ENCODE peak calls at places on chromosome 14, in ten cellular contexts. One of them, this sample, is unnamed.

GRCh38 chr14:93007225-93007997 is 84.5 kb downstream of the CHGA start:
- DNase-seq in transverse colon: peak; percentile 62
- DNase-seq in mucosa of descending colon: peak; percentile 58
- DNase-seq in lower lobe of right lung: peak; percentile 69
- DNase-seq in lung: peak; percentile 45
- DNase-seq in left ventricle myocardium inferior: no peak
- DNase-seq in thoracic aorta: peak; percentile 59
- DNase-seq in CD8-positive, alpha-beta memory T cell: no peak
- DNase-seq in IMR-90: peak; percentile 76
- DNase-seq in thyroid gland: no peak
- DNase-seq in this sample: peak; percentile 62

GRCh38 chr14:76133103-76133502 is 18.6 kb upstream of the GPATCH2L start:
- DNase-seq in left ventricle myocardium inferior: no peak
- DNase-seq in transverse colon: no peak
- DNase-seq in CD8-positive, alpha-beta memory T cell: no peak
- DNase-seq in lower lobe of right lung: no peak
- DNase-seq in IMR-90: peak; percentile 24
- DNase-seq in thyroid gland: no peak
- DNase-seq in mucosa of descending colon: no peak
- DNase-seq in lung: no peak
- DNase-seq in thoracic aorta: no peak
- DNase-seq in this sample: no peak

GRCh38 chr14:77046706-77047105 is 18.2 kb upstream of the IRF2BPL start:
- DNase-seq in IMR-90: no peak
- DNase-seq in thoracic aorta: no peak
- DNase-seq in lower lobe of right lung: no peak
- DNase-seq in lung: no peak
- DNase-seq in left ventricle myocardium inferior: no peak
- DNase-seq in thyroid gland: no peak
- DNase-seq in CD8-positive, alpha-beta memory T cell: no peak
- DNase-seq in mucosa of descending colon: no peak
- DNase-seq in transverse colon: no peak
- DNase-seq in this sample: no peak

GRCh38 chr14:65403231-65403630 is 9.3 kb upstream of the FUT8 start:
- DNase-seq in CD8-positive, alpha-beta memory T cell: no peak
- DNase-seq in thoracic aorta: no peak
- DNase-seq in thyroid gland: no peak
- DNase-seq in transverse colon: no peak
- DNase-seq in IMR-90: no peak
- DNase-seq in left ventricle myocardium inferior: no peak
- DNase-seq in lung: no peak
- DNase-seq in mucosa of descending colon: no peak
- DNase-seq in lower lobe of right lung: no peak
- DNase-seq in this sample: no peak

GRCh38 chr14:86766469-86766868 is 1226.5 kb downstream of the GALC start:
- DNase-seq in left ventricle myocardium inferior: no peak
- DNase-seq in CD8-positive, alpha-beta memory T cell: no peak
- DNase-seq in transverse colon: no peak
- DNase-seq in thoracic aorta: no peak
- DNase-seq in lung: no peak
- DNase-seq in thyroid gland: no peak
- DNase-seq in lower lobe of right lung: no peak
- DNase-seq in mucosa of descending colon: no peak
- DNase-seq in IMR-90: no peak
- DNase-seq in this sample: no peak

GRCh38 chr14:74242055-74243042 is 3.1 kb downstream of the VSX2 start:
- DNase-seq in thoracic aorta: no peak
- DNase-seq in thyroid gland: no peak
- DNase-seq in CD8-positive, alpha-beta memory T cell: no peak
- DNase-seq in left ventricle myocardium inferior: no peak
- DNase-seq in lower lobe of right lung: no peak
- DNase-seq in transverse colon: no peak
- DNase-seq in lung: no peak
- DNase-seq in IMR-90: no peak
- DNase-seq in mucosa of descending colon: no peak
- DNase-seq in this sample: no peak

GRCh38 chr14:81384900-81385299 is 15.2 kb downstream of the STON2 start:
- DNase-seq in mucosa of descending colon: no peak
- DNase-seq in left ventricle myocardium inferior: no peak
- DNase-seq in transverse colon: no peak
- DNase-seq in thyroid gland: peak; percentile 74
- DNase-seq in lung: no peak
- DNase-seq in thoracic aorta: no peak
- DNase-seq in lower lobe of right lung: no peak
- DNase-seq in IMR-90: no peak
- DNase-seq in CD8-positive, alpha-beta memory T cell: no peak
- DNase-seq in this sample: no peak

GRCh38 chr14:25896777-25897176 is 701.1 kb downstream of the NOVA1 start:
- DNase-seq in thoracic aorta: no peak
- DNase-seq in left ventricle myocardium inferior: no peak
- DNase-seq in lung: no peak
- DNase-seq in thyroid gland: no peak
- DNase-seq in transverse colon: no peak
- DNase-seq in IMR-90: no peak
- DNase-seq in lower lobe of right lung: no peak
- DNase-seq in mucosa of descending colon: no peak
- DNase-seq in CD8-positive, alpha-beta memory T cell: no peak
- DNase-seq in this sample: no peak

GRCh38 chr14:80419339-80419738 is 208.0 kb upstream of the DIO2 start:
- DNase-seq in IMR-90: no peak
- DNase-seq in mucosa of descending colon: no peak
- DNase-seq in thyroid gland: no peak
- DNase-seq in lung: no peak
- DNase-seq in transverse colon: no peak
- DNase-seq in left ventricle myocardium inferior: no peak
- DNase-seq in lower lobe of right lung: no peak
- DNase-seq in CD8-positive, alpha-beta memory T cell: no peak
- DNase-seq in thoracic aorta: no peak
- DNase-seq in this sample: no peak

GRCh38 chr14:100058777-100059432 is 6.3 kb upstream of the EVL start:
- DNase-seq in left ventricle myocardium inferior: no peak
- DNase-seq in lower lobe of right lung: no peak
- DNase-seq in thoracic aorta: no peak
- DNase-seq in transverse colon: no peak
- DNase-seq in mucosa of descending colon: no peak
- DNase-seq in CD8-positive, alpha-beta memory T cell: no peak
- DNase-seq in lung: no peak
- DNase-seq in IMR-90: no peak
- DNase-seq in thyroid gland: no peak
- DNase-seq in this sample: no peak

GRCh38 chr14:101070540-101071492 is 167.3 kb upstream of the RTL1 start:
- DNase-seq in lung: no peak
- DNase-seq in thyroid gland: no peak
- DNase-seq in thoracic aorta: no peak
- DNase-seq in transverse colon: peak; percentile 5
- DNase-seq in CD8-positive, alpha-beta memory T cell: no peak
- DNase-seq in IMR-90: no peak
- DNase-seq in mucosa of descending colon: no peak
- DNase-seq in left ventricle myocardium inferior: no peak
- DNase-seq in lower lobe of right lung: no peak
- DNase-seq in this sample: no peak

GRCh38 chr14:64953661-64954060 is 11.1 kb upstream of the GPX2 start:
- DNase-seq in transverse colon: no peak
- DNase-seq in IMR-90: no peak
- DNase-seq in lung: no peak
- DNase-seq in lower lobe of right lung: no peak
- DNase-seq in left ventricle myocardium inferior: no peak
- DNase-seq in thoracic aorta: no peak
- DNase-seq in mucosa of descending colon: no peak
- DNase-seq in thyroid gland: no peak
- DNase-seq in CD8-positive, alpha-beta memory T cell: no peak
- DNase-seq in this sample: no peak

GRCh38 chr14:103915616-103916015 is 12.6 kb upstream of the TDRD9 start:
- DNase-seq in IMR-90: no peak
- DNase-seq in lung: no peak
- DNase-seq in thyroid gland: no peak
- DNase-seq in mucosa of descending colon: no peak
- DNase-seq in lower lobe of right lung: no peak
- DNase-seq in transverse colon: no peak
- DNase-seq in left ventricle myocardium inferior: no peak
- DNase-seq in CD8-positive, alpha-beta memory T cell: no peak
- DNase-seq in thoracic aorta: no peak
- DNase-seq in this sample: no peak

GRCh38 chr14:34837801-34838322 is 37.3 kb downstream of the BAZ1A start:
- DNase-seq in CD8-positive, alpha-beta memory T cell: no peak
- DNase-seq in thyroid gland: no peak
- DNase-seq in thoracic aorta: no peak
- DNase-seq in left ventricle myocardium inferior: no peak
- DNase-seq in mucosa of descending colon: no peak
- DNase-seq in lung: no peak
- DNase-seq in transverse colon: no peak
- DNase-seq in lower lobe of right lung: no peak
- DNase-seq in IMR-90: no peak
- DNase-seq in this sample: no peak

GRCh38 chr14:77088219-77088618 is 9.8 kb upstream of the CIPC start:
- DNase-seq in thoracic aorta: no peak
- DNase-seq in lower lobe of right lung: peak; percentile 59
- DNase-seq in lung: peak; percentile 64
- DNase-seq in CD8-positive, alpha-beta memory T cell: no peak
- DNase-seq in transverse colon: peak; percentile 83
- DNase-seq in IMR-90: no peak
- DNase-seq in left ventricle myocardium inferior: no peak
- DNase-seq in thyroid gland: peak; percentile 71
- DNase-seq in mucosa of descending colon: peak; percentile 61
- DNase-seq in this sample: no peak

GRCh38 chr14:22887260-22887989 is 4.4 kb downstream of the REM2 start:
- DNase-seq in mucosa of descending colon: peak; percentile 58
- DNase-seq in transverse colon: peak; percentile 78
- DNase-seq in IMR-90: peak; percentile 75
- DNase-seq in thyroid gland: peak; percentile 81
- DNase-seq in lower lobe of right lung: no peak
- DNase-seq in CD8-positive, alpha-beta memory T cell: no peak
- DNase-seq in left ventricle myocardium inferior: no peak
- DNase-seq in lung: peak; percentile 73
- DNase-seq in thoracic aorta: no peak
- DNase-seq in this sample: no peak
- H3K4me1 ChIP-seq in mucosa of descending colon: peaks cover 21% of the 10 kb centered on the region
- H3K4me1 ChIP-seq in transverse colon: peaks cover 13% of the 10 kb centered on the region
- H3K4me1 ChIP-seq in IMR-90: peaks cover 5% of the 10 kb centered on the region
- H3K4me1 ChIP-seq in thyroid gland: peaks cover 24% of the 10 kb centered on the region
- H3K4me1 ChIP-seq in lower lobe of right lung: peaks cover 26% of the 10 kb centered on the region
- H3K4me1 ChIP-seq in CD8-positive, alpha-beta memory T cell: peaks cover 55% of the 10 kb centered on the region
- H3K4me1 ChIP-seq in left ventricle myocardium inferior: peaks cover 20% of the 10 kb centered on the region
- H3K4me1 ChIP-seq in lung: no peaks in the 10 kb centered on the region
- H3K4me1 ChIP-seq in thoracic aorta: peaks cover 20% of the 10 kb centered on the region
- H3K4me1 ChIP-seq in this sample: no peaks in the 10 kb centered on the region

GRCh38 chr14:49446801-49447200 is 139.4 kb downstream of the RPS29 start:
- DNase-seq in thoracic aorta: no peak
- DNase-seq in IMR-90: no peak
- DNase-seq in left ventricle myocardium inferior: no peak
- DNase-seq in lower lobe of right lung: no peak
- DNase-seq in mucosa of descending colon: no peak
- DNase-seq in CD8-positive, alpha-beta memory T cell: no peak
- DNase-seq in lung: no peak
- DNase-seq in transverse colon: no peak
- DNase-seq in thyroid gland: no peak
- DNase-seq in this sample: no peak

GRCh38 chr14:49449749-49450148 is 136.4 kb downstream of the RPS29 start:
- DNase-seq in thoracic aorta: no peak
- DNase-seq in IMR-90: no peak
- DNase-seq in CD8-positive, alpha-beta memory T cell: no peak
- DNase-seq in mucosa of descending colon: no peak
- DNase-seq in left ventricle myocardium inferior: no peak
- DNase-seq in transverse colon: no peak
- DNase-seq in lung: no peak
- DNase-seq in lower lobe of right lung: no peak
- DNase-seq in thyroid gland: no peak
- DNase-seq in this sample: no peak

DNA sequence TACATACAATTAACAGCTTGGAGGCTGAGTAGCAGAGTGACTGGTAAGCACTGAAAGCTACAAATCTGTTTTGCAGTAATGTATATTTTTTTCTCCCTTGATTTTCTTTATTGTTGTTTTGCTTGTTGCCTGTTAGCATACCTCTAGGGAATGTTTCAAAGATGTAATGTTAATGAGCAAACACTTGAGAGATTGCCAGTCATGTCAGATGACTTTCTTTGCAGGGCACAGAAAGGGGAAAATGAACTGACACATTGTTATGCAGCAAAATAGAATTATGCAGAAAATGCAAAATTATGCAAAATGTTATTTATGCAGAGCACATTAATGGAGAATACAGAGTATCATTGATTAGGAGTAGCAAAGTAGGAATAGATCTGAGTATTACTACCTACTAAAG is 138.5 kb downstream of the RPS29 start:
- DNase-seq in mucosa of descending colon: no peak
- DNase-seq in left ventricle myocardium inferior: no peak
- DNase-seq in IMR-90: no peak
- DNase-seq in lower lobe of right lung: no peak
- DNase-seq in transverse colon: no peak
- DNase-seq in CD8-positive, alpha-beta memory T cell: no peak
- DNase-seq in thoracic aorta: no peak
- DNase-seq in lung: no peak
- DNase-seq in thyroid gland: no peak
- DNase-seq in this sample: no peak
- H3K9me3 ChIP-seq in mucosa of descending colon: peaks cover 5% of the 10 kb centered on the region
- H3K9me3 ChIP-seq in left ventricle myocardium inferior: peaks cover 20% of the 10 kb centered on the region
- H3K9me3 ChIP-seq in IMR-90: peaks cover 3% of the 10 kb centered on the region
- H3K9me3 ChIP-seq in lower lobe of right lung: peaks cover 10% of the 10 kb centered on the region
- H3K9me3 ChIP-seq in transverse colon: no peaks in the 10 kb centered on the region
- H3K9me3 ChIP-seq in CD8-positive, alpha-beta memory T cell: no peaks in the 10 kb centered on the region
- H3K9me3 ChIP-seq in thoracic aorta: no peaks in the 10 kb centered on the region
- H3K9me3 ChIP-seq in lung: peaks cover 8% of the 10 kb centered on the region
- H3K9me3 ChIP-seq in thyroid gland: no peaks in the 10 kb centered on the region
- H3K9me3 ChIP-seq in this sample: peaks cover 2% of the 10 kb centered on the region

GRCh38 chr14:105063041-105063440 is 2.2 kb downstream of the GPR132 start:
- DNase-seq in CD8-positive, alpha-beta memory T cell: no peak
- DNase-seq in thyroid gland: no peak
- DNase-seq in thoracic aorta: no peak
- DNase-seq in lower lobe of right lung: no peak
- DNase-seq in mucosa of descending colon: no peak
- DNase-seq in lung: no peak
- DNase-seq in transverse colon: no peak
- DNase-seq in IMR-90: no peak
- DNase-seq in left ventricle myocardium inferior: no peak
- DNase-seq in this sample: peak; percentile 20
- H3K4me1 ChIP-seq in CD8-positive, alpha-beta memory T cell: peaks cover 90% of the 10 kb centered on the region
- H3K4me1 ChIP-seq in thyroid gland: peaks cover 63% of the 10 kb centered on the region
- H3K4me1 ChIP-seq in thoracic aorta: no peaks in the 10 kb centered on the region
- H3K4me1 ChIP-seq in lower lobe of right lung: peaks cover 83% of the 10 kb centered on the region
- H3K4me1 ChIP-seq in mucosa of descending colon: peaks cover 4% of the 10 kb centered on the region
- H3K4me1 ChIP-seq in lung: no peaks in the 10 kb centered on the region
- H3K4me1 ChIP-seq in transverse colon: peaks cover 8% of the 10 kb centered on the region
- H3K4me1 ChIP-seq in IMR-90: peaks cover 7% of the 10 kb centered on the region
- H3K4me1 ChIP-seq in left ventricle myocardium inferior: peaks cover 91% of the 10 kb centered on the region
- H3K4me1 ChIP-seq in this sample: peaks cover 8% of the 10 kb centered on the region

DNA sequence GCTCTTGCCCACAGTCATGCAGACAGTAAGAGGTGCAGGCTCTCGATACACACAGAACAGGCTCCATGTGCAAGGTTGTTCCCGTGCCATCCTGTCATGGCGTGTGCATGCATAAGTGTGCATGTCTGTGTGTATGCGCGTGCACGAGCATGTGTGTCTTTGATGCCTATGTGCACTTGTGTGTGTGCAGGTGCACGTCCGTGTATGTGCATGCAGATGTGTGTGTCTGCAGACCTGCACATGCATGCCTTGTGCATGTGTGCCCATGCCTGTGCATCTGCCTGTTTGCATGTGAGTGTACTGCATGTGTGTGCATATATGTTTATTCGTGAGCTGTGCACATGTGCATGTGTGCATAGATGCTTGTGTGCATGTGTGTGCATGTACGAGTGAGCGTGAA is 309.8 kb downstream of the TMEM121 start:
- DNase-seq in mucosa of descending colon: no peak
- DNase-seq in thyroid gland: no peak
- DNase-seq in lung: no peak
- DNase-seq in IMR-90: no peak
- DNase-seq in lower lobe of right lung: no peak
- DNase-seq in thoracic aorta: no peak
- DNase-seq in transverse colon: no peak
- DNase-seq in CD8-positive, alpha-beta memory T cell: no peak
- DNase-seq in left ventricle myocardium inferior: no peak
- DNase-seq in this sample: no peak
- H3K9me3 ChIP-seq in mucosa of descending colon: no peaks in the 10 kb centered on the region
- H3K9me3 ChIP-seq in thyroid gland: no peaks in the 10 kb centered on the region
- H3K9me3 ChIP-seq in lung: peaks cover 6% of the 10 kb centered on the region
- H3K9me3 ChIP-seq in IMR-90: peaks cover 54% of the 10 kb centered on the region
- H3K9me3 ChIP-seq in lower lobe of right lung: no peaks in the 10 kb centered on the region
- H3K9me3 ChIP-seq in thoracic aorta: no peaks in the 10 kb centered on the region
- H3K9me3 ChIP-seq in transverse colon: no peaks in the 10 kb centered on the region
- H3K9me3 ChIP-seq in CD8-positive, alpha-beta memory T cell: no peaks in the 10 kb centered on the region
- H3K9me3 ChIP-seq in left ventricle myocardium inferior: no peaks in the 10 kb centered on the region
- H3K9me3 ChIP-seq in this sample: no peaks in the 10 kb centered on the region